ENCODE peak calls at places on chromosomes 11 and 22, in five cellular contexts. One of them, this sample, is unnamed. For H3K4me1, the result is how much of the 10 kb centered on the place peaks cover.

GRCh38 chr22:49009359-49010063 is 818.2 kb downstream of the BRD1 start:
- DNase-seq in mucosa of descending colon: no peak
- DNase-seq in neural progenitor cell: no peak
- DNase-seq in Panc1: no peak
- DNase-seq in upper lobe of right lung: peak
- DNase-seq in this sample: no peak

GRCh38 chr11:15523576-15523975 is 408.9 kb downstream of the INSC start:
- DNase-seq in upper lobe of right lung: no peak
- DNase-seq in neural progenitor cell: no peak
- DNase-seq in Panc1: no peak
- DNase-seq in mucosa of descending colon: no peak
- DNase-seq in this sample: no peak

GRCh38 chr11:58762284-58763119 is 30.8 kb upstream of the GLYAT start:
- DNase-seq in neural progenitor cell: no peak
- DNase-seq in mucosa of descending colon: no peak
- DNase-seq in upper lobe of right lung: no peak
- DNase-seq in Panc1: no peak
- DNase-seq in this sample: no peak

GRCh38 chr11:2465201-2466068 is 20.6 kb downstream of the KCNQ1 start:
- DNase-seq in Panc1: no peak
- DNase-seq in upper lobe of right lung: peak
- DNase-seq in neural progenitor cell: no peak
- DNase-seq in mucosa of descending colon: no peak
- DNase-seq in this sample: no peak

GRCh38 chr11:126915430-126915829 is 85.1 kb downstream of the KIRREL3 start:
- DNase-seq in Panc1: no peak
- DNase-seq in neural progenitor cell: no peak
- DNase-seq in upper lobe of right lung: no peak
- DNase-seq in mucosa of descending colon: no peak
- DNase-seq in this sample: no peak

GRCh38 chr11:78641541-78641940 is 66.9 kb upstream of the NARS2 start:
- DNase-seq in upper lobe of right lung: no peak
- DNase-seq in neural progenitor cell: no peak
- DNase-seq in Panc1: no peak
- DNase-seq in mucosa of descending colon: no peak
- DNase-seq in this sample: no peak

GRCh38 chr22:44405661-44406060 is 92.4 kb downstream of the RTL6 start:
- DNase-seq in upper lobe of right lung: peak
- DNase-seq in mucosa of descending colon: no peak
- DNase-seq in Panc1: no peak
- DNase-seq in neural progenitor cell: no peak
- DNase-seq in this sample: no peak

GRCh38 chr11:13260196-13260962 is 17.2 kb upstream of the BMAL1 start:
- DNase-seq in Panc1: no peak
- DNase-seq in upper lobe of right lung: no peak
- DNase-seq in neural progenitor cell: no peak
- DNase-seq in mucosa of descending colon: no peak
- DNase-seq in this sample: no peak

GRCh38 chr11:95849087-95849825 is 59.0 kb downstream of the CEP57 start:
- DNase-seq in mucosa of descending colon: peak
- DNase-seq in Panc1: peak
- DNase-seq in upper lobe of right lung: no peak
- DNase-seq in neural progenitor cell: peak
- DNase-seq in this sample: peak

GRCh38 chr22:26977741-26978140 is 320.4 kb downstream of the MIAT start:
- DNase-seq in neural progenitor cell: peak
- DNase-seq in mucosa of descending colon: no peak
- DNase-seq in Panc1: no peak
- DNase-seq in upper lobe of right lung: no peak
- DNase-seq in this sample: no peak

GRCh38 chr11:49995559-49995958 is 13.2 kb upstream of the OR4C12 start:
- DNase-seq in neural progenitor cell: peak
- DNase-seq in upper lobe of right lung: no peak
- DNase-seq in Panc1: peak
- DNase-seq in mucosa of descending colon: peak
- DNase-seq in this sample: peak

GRCh38 chr11:57680552-57680874 is 12.6 kb downstream of the ZDHHC5 start:
- DNase-seq in neural progenitor cell: no peak
- DNase-seq in Panc1: no peak
- DNase-seq in mucosa of descending colon: no peak
- DNase-seq in upper lobe of right lung: no peak
- DNase-seq in this sample: no peak

GRCh38 chr22:50498322-50498861 is 9.1 kb downstream of the LMF2 start:
- DNase-seq in Panc1: peak
- DNase-seq in neural progenitor cell: peak
- DNase-seq in upper lobe of right lung: no peak
- DNase-seq in mucosa of descending colon: peak
- DNase-seq in this sample: peak

GRCh38 chr22:37019309-37020191 is at the start of the genes MPST and TST:
- DNase-seq in mucosa of descending colon: peak
- DNase-seq in upper lobe of right lung: peak
- DNase-seq in Panc1: no peak
- DNase-seq in neural progenitor cell: peak
- DNase-seq in this sample: peak

GRCh38 chr11:129785383-129786111 is 30.1 kb upstream of the TMEM45B start:
- DNase-seq in Panc1: no peak
- DNase-seq in upper lobe of right lung: no peak
- DNase-seq in mucosa of descending colon: no peak
- DNase-seq in neural progenitor cell: no peak
- DNase-seq in this sample: no peak

GRCh38 chr11:128422576-128423370 is 164.6 kb downstream of the ETS1 start:
- DNase-seq in neural progenitor cell: peak
- DNase-seq in Panc1: no peak
- DNase-seq in upper lobe of right lung: no peak
- DNase-seq in mucosa of descending colon: peak
- DNase-seq in this sample: peak

GRCh38 chr11:69554849-69555248 is 73.4 kb downstream of the LINC01488 start:
- DNase-seq in Panc1: no peak
- DNase-seq in upper lobe of right lung: peak
- DNase-seq in neural progenitor cell: no peak
- DNase-seq in mucosa of descending colon: no peak
- DNase-seq in this sample: no peak

GRCh38 chr11:16928052-16928451 is 86.2 kb downstream of the PLEKHA7 start:
- DNase-seq in neural progenitor cell: no peak
- DNase-seq in mucosa of descending colon: no peak
- DNase-seq in upper lobe of right lung: no peak
- DNase-seq in Panc1: no peak
- DNase-seq in this sample: no peak

GRCh38 chr11:48087974-48088681 is 107.8 kb downstream of the PTPRJ start:
- DNase-seq in upper lobe of right lung: no peak
- DNase-seq in Panc1: no peak
- DNase-seq in neural progenitor cell: no peak
- DNase-seq in mucosa of descending colon: peak
- DNase-seq in this sample: no peak

GRCh38 chr11:82701847-82702520 is 31.7 kb downstream of the FAM181B start:
- DNase-seq in upper lobe of right lung: no peak
- DNase-seq in mucosa of descending colon: peak
- DNase-seq in neural progenitor cell: peak
- DNase-seq in Panc1: no peak
- DNase-seq in this sample: no peak

GRCh38 chr11:7436657-7437056 is 48.6 kb upstream of the OLFML1 start:
- DNase-seq in upper lobe of right lung: no peak
- DNase-seq in Panc1: no peak
- DNase-seq in mucosa of descending colon: peak
- DNase-seq in neural progenitor cell: no peak
- DNase-seq in this sample: no peak

GRCh38 chr11:28566643-28567042 is 458.5 kb downstream of the METTL15 start:
- DNase-seq in neural progenitor cell: peak
- DNase-seq in upper lobe of right lung: no peak
- DNase-seq in Panc1: peak
- DNase-seq in mucosa of descending colon: peak
- DNase-seq in this sample: peak

GRCh38 chr11:17531818-17532131 is 12.4 kb downstream of the USH1C start:
- DNase-seq in neural progenitor cell: no peak
- DNase-seq in upper lobe of right lung: no peak
- DNase-seq in Panc1: no peak
- DNase-seq in mucosa of descending colon: peak
- DNase-seq in this sample: no peak

GRCh38 chr22:48500481-48501230 is 1327.0 kb downstream of the BRD1 start:
- DNase-seq in neural progenitor cell: no peak
- DNase-seq in upper lobe of right lung: no peak
- DNase-seq in mucosa of descending colon: no peak
- DNase-seq in Panc1: no peak
- DNase-seq in this sample: no peak

GRCh38 chr22:45844949-45845613 is 131.9 kb downstream of the WNT7B start:
- DNase-seq in neural progenitor cell: peak
- DNase-seq in Panc1: no peak
- DNase-seq in mucosa of descending colon: no peak
- DNase-seq in upper lobe of right lung: no peak
- DNase-seq in this sample: no peak

GRCh38 chr11:63916837-63917684 is at the start of gene RCOR2:
- DNase-seq in neural progenitor cell: peak
- DNase-seq in Panc1: no peak
- DNase-seq in mucosa of descending colon: peak
- DNase-seq in upper lobe of right lung: peak
- DNase-seq in this sample: peak

GRCh38 chr22:38724926-38725571 is 19.3 kb downstream of the GTPBP1 start:
- DNase-seq in mucosa of descending colon: no peak
- DNase-seq in neural progenitor cell: peak
- DNase-seq in upper lobe of right lung: no peak
- DNase-seq in Panc1: no peak
- DNase-seq in this sample: no peak

GRCh38 chr11:92495107-92495793 is 270.6 kb downstream of the FAT3 start:
- DNase-seq in upper lobe of right lung: no peak
- DNase-seq in neural progenitor cell: no peak
- DNase-seq in Panc1: no peak
- DNase-seq in mucosa of descending colon: no peak
- DNase-seq in this sample: peak

GRCh38 chr11:12179521-12179920 is 69.1 kb downstream of the MICAL2 start:
- DNase-seq in upper lobe of right lung: peak
- DNase-seq in neural progenitor cell: no peak
- DNase-seq in mucosa of descending colon: no peak
- DNase-seq in Panc1: no peak
- DNase-seq in this sample: no peak

GRCh38 chr11:73493838-73494598 is 103.9 kb downstream of the FAM168A start:
- DNase-seq in neural progenitor cell: peak
- DNase-seq in upper lobe of right lung: no peak
- DNase-seq in Panc1: peak
- DNase-seq in mucosa of descending colon: no peak
- DNase-seq in this sample: no peak

GRCh38 chr11:11993814-11994213 is 14.6 kb downstream of the DKK3 start:
- DNase-seq in neural progenitor cell: peak
- DNase-seq in mucosa of descending colon: no peak
- DNase-seq in Panc1: no peak
- DNase-seq in upper lobe of right lung: peak
- DNase-seq in this sample: no peak

GRCh38 chr11:35750981-35751663 is 88.5 kb downstream of the TRIM44 start:
- DNase-seq in neural progenitor cell: no peak
- DNase-seq in mucosa of descending colon: no peak
- DNase-seq in Panc1: no peak
- DNase-seq in upper lobe of right lung: no peak
- DNase-seq in this sample: no peak

GRCh38 chr22:50673231-50674126 is 856 bp downstream of the SHANK3 start:
- DNase-seq in Panc1: no peak
- DNase-seq in mucosa of descending colon: no peak
- DNase-seq in upper lobe of right lung: no peak
- DNase-seq in neural progenitor cell: peak
- DNase-seq in this sample: peak

GRCh38 chr11:45272701-45273100 is 13.4 kb downstream of the SYT13 start:
- DNase-seq in mucosa of descending colon: no peak
- DNase-seq in Panc1: no peak
- DNase-seq in upper lobe of right lung: no peak
- DNase-seq in neural progenitor cell: no peak
- DNase-seq in this sample: no peak

GRCh38 chr11:58192229-58192628 is 3.4 kb downstream of the OR9Q2 start:
- DNase-seq in Panc1: no peak
- DNase-seq in mucosa of descending colon: peak
- DNase-seq in neural progenitor cell: no peak
- DNase-seq in upper lobe of right lung: no peak
- DNase-seq in this sample: no peak

GRCh38 chr11:12725047-12725862 is 51.0 kb downstream of the TEAD1 start:
- DNase-seq in neural progenitor cell: no peak
- DNase-seq in mucosa of descending colon: no peak
- DNase-seq in Panc1: no peak
- DNase-seq in upper lobe of right lung: no peak
- DNase-seq in this sample: no peak

GRCh38 chr22:20550057-20550817 is 42.8 kb downstream of the MED15 start:
- DNase-seq in upper lobe of right lung: no peak
- DNase-seq in neural progenitor cell: no peak
- DNase-seq in Panc1: no peak
- DNase-seq in mucosa of descending colon: no peak
- DNase-seq in this sample: no peak
- H3K4me1 ChIP-seq in upper lobe of right lung: half or more
- H3K4me1 ChIP-seq in neural progenitor cell: under half
- H3K4me1 ChIP-seq in Panc1: under half
- H3K4me1 ChIP-seq in mucosa of descending colon: under half
- H3K4me1 ChIP-seq in this sample: under half

GRCh38 chr11:59857444-59858434 is 8.5 kb downstream of the TCN1 start:
- DNase-seq in upper lobe of right lung: no peak
- DNase-seq in mucosa of descending colon: no peak
- DNase-seq in neural progenitor cell: no peak
- DNase-seq in Panc1: no peak
- DNase-seq in this sample: no peak
- H3K4me1 ChIP-seq in upper lobe of right lung: under half
- H3K4me1 ChIP-seq in mucosa of descending colon: under half
- H3K4me1 ChIP-seq in neural progenitor cell: under half
- H3K4me1 ChIP-seq in Panc1: under half
- H3K4me1 ChIP-seq in this sample: under half

DNA sequence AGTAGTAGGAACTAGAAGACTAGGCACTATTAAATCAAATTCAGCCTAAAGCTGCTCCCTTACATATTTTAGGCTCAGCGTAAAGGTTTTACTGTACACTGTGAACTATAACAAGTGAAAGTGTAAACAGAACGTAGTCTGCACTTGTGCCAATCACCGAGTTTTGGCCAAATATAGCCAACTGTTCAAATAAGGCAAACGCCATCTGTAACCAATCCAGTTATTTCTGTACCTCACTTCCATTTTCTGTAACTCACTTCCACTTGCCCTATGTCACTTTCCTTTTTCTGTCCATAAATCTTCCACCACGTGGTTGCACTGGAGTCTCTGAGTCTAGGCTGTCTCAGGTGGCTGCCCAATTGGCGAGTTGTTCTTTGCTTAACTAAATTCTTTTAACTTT is 2132.2 kb downstream of the LRRC4C start:
- DNase-seq in Panc1: no peak
- DNase-seq in upper lobe of right lung: no peak
- DNase-seq in neural progenitor cell: no peak
- DNase-seq in mucosa of descending colon: no peak
- DNase-seq in this sample: no peak
- H3K4me1 ChIP-seq in Panc1: under half
- H3K4me1 ChIP-seq in upper lobe of right lung: under half
- H3K4me1 ChIP-seq in neural progenitor cell: under half
- H3K4me1 ChIP-seq in mucosa of descending colon: under half
- H3K4me1 ChIP-seq in this sample: under half

DNA sequence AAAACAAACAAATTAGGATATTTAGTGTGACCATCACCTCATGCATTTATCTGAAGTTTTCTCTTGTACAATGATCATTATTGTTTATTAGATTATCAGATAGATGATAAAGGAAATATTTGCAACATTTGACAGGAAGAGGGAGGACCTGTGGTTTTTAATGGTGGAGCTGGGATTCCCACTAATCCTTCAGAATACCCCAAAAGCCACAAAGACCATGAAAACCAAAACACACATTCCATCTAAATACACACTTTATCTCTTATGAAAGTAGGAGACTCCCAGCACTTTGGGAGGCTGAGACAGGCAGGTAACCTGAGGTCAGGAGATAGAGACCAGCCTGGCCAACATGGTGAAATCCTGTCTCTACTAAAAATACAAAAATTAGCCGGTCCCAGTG is 7.6 kb upstream of the NDUFV1 start:
- DNase-seq in neural progenitor cell: no peak
- DNase-seq in Panc1: no peak
- DNase-seq in upper lobe of right lung: no peak
- DNase-seq in mucosa of descending colon: no peak
- DNase-seq in this sample: no peak
- H3K4me1 ChIP-seq in neural progenitor cell: under half
- H3K4me1 ChIP-seq in Panc1: under half
- H3K4me1 ChIP-seq in upper lobe of right lung: under half
- H3K4me1 ChIP-seq in mucosa of descending colon: under half
- H3K4me1 ChIP-seq in this sample: under half

This sample was measured in pancreas.